ENCODE peak calls at places on chromosomes 12 and 14, in five cellular contexts. One of them, this sample, is unnamed.

GRCh38 chr14:29085546-29085945 is 319.0 kb downstream of the FOXG1 start:
- DNase-seq in hippocampal formation: no peak
- DNase-seq in upper lobe of right lung: no peak
- DNase-seq in effector memory CD8-positive, alpha-beta T cell: no peak
- DNase-seq in uterus: no peak
- DNase-seq in this sample: no peak

GRCh38 chr12:3757261-3757660 is 4.4 kb upstream of the CRACR2A start:
- DNase-seq in hippocampal formation: no peak
- DNase-seq in upper lobe of right lung: no peak
- DNase-seq in effector memory CD8-positive, alpha-beta T cell: no peak
- DNase-seq in uterus: no peak
- DNase-seq in this sample: no peak

GRCh38 chr14:55123101-55123500 is 6.0 kb upstream of the LGALS3 start:
- DNase-seq in hippocampal formation: no peak
- DNase-seq in upper lobe of right lung: no peak
- DNase-seq in effector memory CD8-positive, alpha-beta T cell: no peak
- DNase-seq in uterus: peak; percentile 73
- DNase-seq in this sample: no peak

GRCh38 chr14:85617799-85618198 is 87.9 kb downstream of the FLRT2 start:
- DNase-seq in hippocampal formation: no peak
- DNase-seq in upper lobe of right lung: no peak
- DNase-seq in effector memory CD8-positive, alpha-beta T cell: no peak
- DNase-seq in uterus: no peak
- DNase-seq in this sample: no peak

GRCh38 chr12:14948672-14949071 is 10.3 kb upstream of the ERP27 start:
- DNase-seq in hippocampal formation: no peak
- DNase-seq in upper lobe of right lung: no peak
- DNase-seq in effector memory CD8-positive, alpha-beta T cell: peak; percentile 61
- DNase-seq in uterus: peak; percentile 56
- DNase-seq in this sample: peak; percentile 51

GRCh38 chr12:113844495-113845175 is 121.5 kb downstream of the RBM19 start:
- DNase-seq in hippocampal formation: no peak
- DNase-seq in upper lobe of right lung: no peak
- DNase-seq in effector memory CD8-positive, alpha-beta T cell: no peak
- DNase-seq in uterus: no peak
- DNase-seq in this sample: no peak

GRCh38 chr12:110921262-110921661 is 883 bp upstream of the MYL2 start:
- DNase-seq in hippocampal formation: no peak
- DNase-seq in upper lobe of right lung: no peak
- DNase-seq in effector memory CD8-positive, alpha-beta T cell: no peak
- DNase-seq in uterus: no peak
- DNase-seq in this sample: no peak

GRCh38 chr12:112900298-112901145 is 6.2 kb upstream of the OAS1 start:
- DNase-seq in hippocampal formation: peak; percentile 15
- DNase-seq in upper lobe of right lung: no peak
- DNase-seq in effector memory CD8-positive, alpha-beta T cell: peak; percentile 38
- DNase-seq in uterus: no peak
- DNase-seq in this sample: no peak

GRCh38 chr14:95322646-95323045 is 2.9 kb upstream of the CLMN start:
- DNase-seq in hippocampal formation: no peak
- DNase-seq in upper lobe of right lung: no peak
- DNase-seq in effector memory CD8-positive, alpha-beta T cell: no peak
- DNase-seq in uterus: no peak
- DNase-seq in this sample: no peak

GRCh38 chr12:56081393-56082347 is 1.7 kb downstream of the ERBB3 start:
- DNase-seq in hippocampal formation: peak; percentile 52
- DNase-seq in upper lobe of right lung: no peak
- DNase-seq in effector memory CD8-positive, alpha-beta T cell: no peak
- DNase-seq in uterus: no peak
- DNase-seq in this sample: no peak

GRCh38 chr12:118958520-118958919 is 22.8 kb upstream of the SRRM4 start:
- DNase-seq in hippocampal formation: no peak
- DNase-seq in upper lobe of right lung: no peak
- DNase-seq in effector memory CD8-positive, alpha-beta T cell: no peak
- DNase-seq in uterus: no peak
- DNase-seq in this sample: no peak

GRCh38 chr12:4037747-4038312 is 164.6 kb upstream of the PARP11 start:
- DNase-seq in hippocampal formation: peak; percentile 44
- DNase-seq in upper lobe of right lung: no peak
- DNase-seq in effector memory CD8-positive, alpha-beta T cell: no peak
- DNase-seq in uterus: peak; percentile 45
- DNase-seq in this sample: peak; percentile 43

GRCh38 chr12:93921511-93921910 is 226.9 kb upstream of the PLXNC1 start:
- DNase-seq in hippocampal formation: no peak
- DNase-seq in upper lobe of right lung: no peak
- DNase-seq in effector memory CD8-positive, alpha-beta T cell: no peak
- DNase-seq in uterus: no peak
- DNase-seq in this sample: no peak

GRCh38 chr12:89663577-89664357 is 44.9 kb downstream of the ATP2B1 start:
- DNase-seq in hippocampal formation: no peak
- DNase-seq in upper lobe of right lung: no peak
- DNase-seq in effector memory CD8-positive, alpha-beta T cell: no peak
- DNase-seq in uterus: no peak
- DNase-seq in this sample: no peak

GRCh38 chr14:72613196-72613974 is 280.5 kb downstream of the DPF3 start:
- DNase-seq in hippocampal formation: no peak
- DNase-seq in upper lobe of right lung: no peak
- DNase-seq in effector memory CD8-positive, alpha-beta T cell: no peak
- DNase-seq in uterus: peak; percentile 25
- DNase-seq in this sample: peak; percentile 54

GRCh38 chr14:104693482-104694431 is 4.3 kb downstream of the INF2 start:
- DNase-seq in hippocampal formation: peak; percentile 54
- DNase-seq in upper lobe of right lung: no peak
- DNase-seq in effector memory CD8-positive, alpha-beta T cell: no peak
- DNase-seq in uterus: no peak
- DNase-seq in this sample: no peak

GRCh38 chr14:77570706-77571293 is 45.6 kb downstream of the SPTLC2 start:
- DNase-seq in hippocampal formation: no peak
- DNase-seq in upper lobe of right lung: no peak
- DNase-seq in effector memory CD8-positive, alpha-beta T cell: no peak
- DNase-seq in uterus: no peak
- DNase-seq in this sample: peak; percentile 28

GRCh38 chr12:2248901-2249381 is 196.2 kb downstream of the CACNA1C start:
- DNase-seq in hippocampal formation: no peak
- DNase-seq in upper lobe of right lung: no peak
- DNase-seq in effector memory CD8-positive, alpha-beta T cell: no peak
- DNase-seq in uterus: no peak
- DNase-seq in this sample: no peak

GRCh38 chr12:110807640-110808039 is 39.1 kb upstream of the CCDC63 start:
- DNase-seq in hippocampal formation: no peak
- DNase-seq in upper lobe of right lung: no peak
- DNase-seq in effector memory CD8-positive, alpha-beta T cell: no peak
- DNase-seq in uterus: no peak
- DNase-seq in this sample: no peak

GRCh38 chr14:57089901-57090300 is 178.8 kb downstream of the EXOC5 start:
- DNase-seq in hippocampal formation: no peak
- DNase-seq in upper lobe of right lung: no peak
- DNase-seq in effector memory CD8-positive, alpha-beta T cell: no peak
- DNase-seq in uterus: no peak
- DNase-seq in this sample: no peak

GRCh38 chr12:121769297-121769830 is 24.1 kb downstream of the RHOF start:
- DNase-seq in hippocampal formation: no peak
- DNase-seq in upper lobe of right lung: no peak
- DNase-seq in effector memory CD8-positive, alpha-beta T cell: no peak
- DNase-seq in uterus: no peak
- DNase-seq in this sample: no peak

GRCh38 chr12:14858513-14858912 is 15.2 kb upstream of the ART4 start:
- DNase-seq in hippocampal formation: no peak
- DNase-seq in upper lobe of right lung: no peak
- DNase-seq in effector memory CD8-positive, alpha-beta T cell: no peak
- DNase-seq in uterus: no peak
- DNase-seq in this sample: no peak

GRCh38 chr14:89288114-89288513 is 128.9 kb downstream of the FOXN3 start:
- DNase-seq in hippocampal formation: no peak
- DNase-seq in upper lobe of right lung: no peak
- DNase-seq in effector memory CD8-positive, alpha-beta T cell: no peak
- DNase-seq in uterus: no peak
- DNase-seq in this sample: no peak

GRCh38 chr14:70887207-70888150 is 19.8 kb upstream of the PCNX1 start:
- DNase-seq in hippocampal formation: no peak
- DNase-seq in upper lobe of right lung: no peak
- DNase-seq in effector memory CD8-positive, alpha-beta T cell: no peak
- DNase-seq in uterus: no peak
- DNase-seq in this sample: no peak

GRCh38 chr12:105522166-105522825 is 191.8 kb downstream of the C12orf75 start:
- DNase-seq in hippocampal formation: no peak
- DNase-seq in upper lobe of right lung: no peak
- DNase-seq in effector memory CD8-positive, alpha-beta T cell: no peak
- DNase-seq in uterus: no peak
- DNase-seq in this sample: no peak

GRCh38 chr14:92635031-92635430 is 113.4 kb downstream of the LGMN start:
- DNase-seq in hippocampal formation: no peak
- DNase-seq in upper lobe of right lung: no peak
- DNase-seq in effector memory CD8-positive, alpha-beta T cell: no peak
- DNase-seq in uterus: no peak
- DNase-seq in this sample: no peak

GRCh38 chr14:59454131-59454530 is 11.0 kb downstream of the GPR135 start:
- DNase-seq in hippocampal formation: no peak
- DNase-seq in upper lobe of right lung: no peak
- DNase-seq in effector memory CD8-positive, alpha-beta T cell: no peak
- DNase-seq in uterus: no peak
- DNase-seq in this sample: no peak

GRCh38 chr14:77120771-77121743 is 20.5 kb downstream of the ZDHHC22 start:
- DNase-seq in hippocampal formation: peak; percentile 72
- DNase-seq in upper lobe of right lung: no peak
- DNase-seq in effector memory CD8-positive, alpha-beta T cell: peak; percentile 48
- DNase-seq in uterus: peak; percentile 55
- DNase-seq in this sample: peak; percentile 64

GRCh38 chr14:89773644-89774316 is 180.8 kb downstream of the EFCAB11 start:
- DNase-seq in hippocampal formation: no peak
- DNase-seq in upper lobe of right lung: peak; percentile 68
- DNase-seq in effector memory CD8-positive, alpha-beta T cell: peak; percentile 68
- DNase-seq in uterus: no peak
- DNase-seq in this sample: no peak

GRCh38 chr12:76055393-76055792 is 23.8 kb upstream of the PHLDA1 start:
- DNase-seq in hippocampal formation: no peak
- DNase-seq in upper lobe of right lung: no peak
- DNase-seq in effector memory CD8-positive, alpha-beta T cell: no peak
- DNase-seq in uterus: no peak
- DNase-seq in this sample: no peak

GRCh38 chr12:66241061-66242043 is 52.3 kb downstream of the IRAK3 start:
- DNase-seq in hippocampal formation: no peak
- DNase-seq in upper lobe of right lung: no peak
- DNase-seq in effector memory CD8-positive, alpha-beta T cell: no peak
- DNase-seq in uterus: no peak
- DNase-seq in this sample: no peak

GRCh38 chr12:108215458-108215857 is 86.4 kb downstream of the WSCD2 start:
- DNase-seq in hippocampal formation: no peak
- DNase-seq in upper lobe of right lung: no peak
- DNase-seq in effector memory CD8-positive, alpha-beta T cell: no peak
- DNase-seq in uterus: no peak
- DNase-seq in this sample: no peak

GRCh38 chr12:8078400-8078799 is 3.7 kb upstream of the NECAP1 start:
- DNase-seq in hippocampal formation: peak; percentile 15
- DNase-seq in upper lobe of right lung: no peak
- DNase-seq in effector memory CD8-positive, alpha-beta T cell: peak; percentile 51
- DNase-seq in uterus: no peak
- DNase-seq in this sample: no peak

GRCh38 chr14:69658664-69659261 is 47.4 kb downstream of the SUSD6 start:
- DNase-seq in hippocampal formation: no peak
- DNase-seq in upper lobe of right lung: no peak
- DNase-seq in effector memory CD8-positive, alpha-beta T cell: no peak
- DNase-seq in uterus: no peak
- DNase-seq in this sample: no peak

This sample was measured in ovary.